ENCODE peak calls at places on chromosomes 13 and 19, in six cellular contexts. C is type B pancreatic cell, W is A673, B is IMR-90, K is hypothalamus, O is GM12865. F is an unnamed sample.

GRCh38 chr13:98143157-98143553 is 261 bp downstream of the FARP1 start:
- DNase-seq in C (no peak), W (peak; percentile 29), B (no peak), K (peak; percentile 66), O (no peak), F (no peak)

GRCh38 chr13:112183544-112184145 is 116.7 kb downstream of the SOX1 start:
- DNase-seq in C (no peak), W (no peak), B (no peak), K (no peak), O (no peak), F (no peak)

GRCh38 chr19:40674291-40674690 is 16.2 kb downstream of the NUMBL start:
- DNase-seq in C (no peak), W (no peak), B (no peak), K (no peak), O (no peak), F (peak; percentile 43)

GRCh38 chr19:46021531-46022041 is 1.3 kb downstream of the PGLYRP1 start:
- DNase-seq in C (no peak), W (no peak), B (no peak), K (no peak), O (no peak), F (no peak)

GRCh38 chr13:73428137-73428536 is 369.3 kb downstream of the KLF5 start:
- DNase-seq in C (no peak), W (peak; percentile 35), B (peak; percentile 76), K (no peak), O (no peak), F (no peak)

GRCh38 chr13:110520431-110521295 is 40.9 kb downstream of the RAB20 start:
- DNase-seq in C (no peak), W (no peak), B (peak; percentile 53), K (peak; percentile 89), O (no peak), F (peak; percentile 54)

GRCh38 chr19:11291991-11292390 is 4.0 kb upstream of the TSPAN16 start:
- DNase-seq in C (no peak), W (no peak), B (no peak), K (no peak), O (peak; percentile 40), F (no peak)

GRCh38 chr19:7534531-7534980 is 961 bp upstream of the PNPLA6 start:
- DNase-seq in C (no peak), W (peak; percentile 86), B (peak; percentile 87), K (peak; percentile 73), O (peak; percentile 44), F (no peak)

GRCh38 chr19:41993612-41994483 is at the start of gene ATP1A3:
- DNase-seq in C (no peak), W (peak; percentile 80), B (peak; percentile 21), K (peak; percentile 64), O (peak; percentile 57), F (no peak)

GRCh38 chr13:101309014-101309619 is 107.2 kb downstream of the NALCN start:
- DNase-seq in C (no peak), W (no peak), B (peak; percentile 46), K (no peak), O (no peak), F (no peak)

GRCh38 chr19:49975051-49975450 is 14.1 kb upstream of the SIGLEC11 start:
- DNase-seq in C (no peak), W (no peak), B (no peak), K (no peak), O (no peak), F (no peak)

GRCh38 chr13:29594310-29594709 is 1.2 kb downstream of the SLC7A1 start:
- DNase-seq in C (no peak), W (peak; percentile 43), B (peak; percentile 91), K (no peak), O (peak; percentile 74), F (peak; percentile 56)

GRCh38 chr19:38877781-38878574 is at the start of gene RINL:
- DNase-seq in C (no peak), W (no peak), B (no peak), K (no peak), O (peak; percentile 85), F (no peak)

GRCh38 chr19:55255618-55256423 is 3.0 kb downstream of the PPP6R1 start:
- DNase-seq in C (no peak), W (no peak), B (peak; percentile 60), K (no peak), O (peak; percentile 78), F (no peak)

GRCh38 chr19:7973883-7974282 is 30.4 kb upstream of the TIMM44 start:
- DNase-seq in C (no peak), W (no peak), B (no peak), K (peak; percentile 46), O (no peak), F (no peak)

GRCh38 chr13:35743165-35743564 is 266.7 kb upstream of the MAB21L1 start:
- DNase-seq in C (no peak), W (no peak), B (no peak), K (no peak), O (no peak), F (no peak)

GRCh38 chr19:21604941-21605548 is 99.6 kb downstream of the ZNF429 start:
- DNase-seq in C (no peak), W (no peak), B (no peak), K (no peak), O (no peak), F (no peak)

GRCh38 chr13:31595568-31595967 is 143.8 kb upstream of the RXFP2 start:
- DNase-seq in C (no peak), W (peak; percentile 61), B (no peak), K (no peak), O (no peak), F (no peak)

GRCh38 chr13:34208326-34208725 is 390.4 kb downstream of the RFC3 start:
- DNase-seq in C (no peak), W (no peak), B (peak; percentile 21), K (no peak), O (no peak), F (no peak)

GRCh38 chr19:3404324-3405260 is 38.2 kb downstream of the NFIC start:
- DNase-seq in C (no peak), W (peak; percentile 52), B (peak; percentile 93), K (peak; percentile 84), O (no peak), F (peak; percentile 67)

GRCh38 chr13:67224148-67224846 is 5.8 kb downstream of the PCDH9 start:
- DNase-seq in C (peak; percentile 76), W (peak; percentile 81), B (peak; percentile 82), K (peak; percentile 78), O (peak; percentile 46), F (peak; percentile 63)

GRCh38 chr19:3055741-3056453 is 6.4 kb downstream of the TLE5 start:
- DNase-seq in C (no peak), W (no peak), B (no peak), K (no peak), O (no peak), F (no peak)

GRCh38 chr19:1017115-1017905 is 3.6 kb downstream of the TMEM259 start:
- DNase-seq in C (no peak), W (no peak), B (no peak), K (no peak), O (peak; percentile 46), F (no peak)

GRCh38 chr19:10230904-10231623 is at the start of gene S1PR2:
- DNase-seq in C (peak; percentile 90), W (peak; percentile 83), B (peak; percentile 75), K (peak; percentile 43), O (peak; percentile 92), F (no peak)

GRCh38 chr13:83943530-83944279 is 61.4 kb upstream of the SLITRK1 start:
- DNase-seq in C (no peak), W (peak; percentile 1), B (no peak), K (no peak), O (peak; percentile 6), F (no peak)

GRCh38 chr19:45177817-45178261 is at the start of gene TRAPPC6A:
- DNase-seq in C (no peak), W (no peak), B (peak; percentile 70), K (no peak), O (no peak), F (no peak)

GRCh38 chr13:100933841-100934240 is 259.2 kb upstream of the TMTC4 start:
- DNase-seq in C (no peak), W (no peak), B (no peak), K (no peak), O (no peak), F (no peak)

GRCh38 chr19:10670876-10671804 is 17.0 kb downstream of the ILF3 start:
- DNase-seq in C (no peak), W (no peak), B (no peak), K (no peak), O (no peak), F (no peak)

GRCh38 chr13:75621147-75621546 is 15.0 kb upstream of the LMO7 start:
- DNase-seq in C (no peak), W (peak; percentile 43), B (peak; percentile 70), K (no peak), O (no peak), F (no peak)

GRCh38 chr13:69769637-69770036 is 338.0 kb upstream of the ATXN8OS start:
- DNase-seq in C (no peak), W (no peak), B (no peak), K (no peak), O (no peak), F (no peak)

GRCh38 chr19:40422428-40423226 is 3.2 kb downstream of the SERTAD1 start:
- DNase-seq in C (no peak), W (no peak), B (no peak), K (no peak), O (no peak), F (no peak)

GRCh38 chr19:30444686-30445232 is 72.6 kb downstream of the ZNF536 start:
- DNase-seq in C (no peak), W (no peak), B (no peak), K (no peak), O (no peak), F (no peak)

GRCh38 chr19:15623711-15624318 is 8.8 kb downstream of the CYP4F8 start:
- DNase-seq in C (no peak), W (peak; percentile 16), B (no peak), K (no peak), O (no peak), F (no peak)

GRCh38 chr19:49669511-49669910 is 3.8 kb downstream of the BCL2L12 start:
- DNase-seq in C (no peak), W (no peak), B (no peak), K (no peak), O (no peak), F (no peak)